ENCODE peak calls at places on chromosomes 11 and 22, in eight cellular contexts. One of them, this sample, is unnamed.

GRCh38 chr22:50548913-50549790 is 3.5 kb downstream of the KLHDC7B start:
- ATAC-seq in aorta: no peak
- ATAC-seq in left lung: no peak
- ATAC-seq in foreskin keratinocyte: no peak
- ATAC-seq in Right ventricle myocardium inferior: no peak
- ATAC-seq in activated naive CD4-positive, alpha-beta T cell treated with anti-CD3 and anti-CD28 coated beads, Interleukin-2, amount 50 U/mL, for 72 hours: peak
- ATAC-seq in Panc1: no peak
- ATAC-seq in lower lobe of right lung: peak
- ATAC-seq in this sample: no peak

GRCh38 chr11:125968363-125968762 is 22.5 kb downstream of the VSIG10L2 start:
- ATAC-seq in aorta: no peak
- ATAC-seq in left lung: peak
- ATAC-seq in foreskin keratinocyte: peak
- ATAC-seq in Right ventricle myocardium inferior: no peak
- ATAC-seq in activated naive CD4-positive, alpha-beta T cell treated with anti-CD3 and anti-CD28 coated beads, Interleukin-2, amount 50 U/mL, for 72 hours: no peak
- ATAC-seq in Panc1: no peak
- ATAC-seq in lower lobe of right lung: peak
- ATAC-seq in this sample: no peak

GRCh38 chr11:13668102-13668956 is at the start of gene FAR1:
- ATAC-seq in aorta: peak
- ATAC-seq in left lung: peak
- ATAC-seq in foreskin keratinocyte: peak
- ATAC-seq in Right ventricle myocardium inferior: peak
- ATAC-seq in activated naive CD4-positive, alpha-beta T cell treated with anti-CD3 and anti-CD28 coated beads, Interleukin-2, amount 50 U/mL, for 72 hours: peak
- ATAC-seq in Panc1: peak
- ATAC-seq in lower lobe of right lung: peak
- ATAC-seq in this sample: peak

GRCh38 chr22:37664249-37665101 is 6.0 kb downstream of the PDXP start:
- ATAC-seq in aorta: no peak
- ATAC-seq in left lung: no peak
- ATAC-seq in foreskin keratinocyte: no peak
- ATAC-seq in Right ventricle myocardium inferior: peak
- ATAC-seq in activated naive CD4-positive, alpha-beta T cell treated with anti-CD3 and anti-CD28 coated beads, Interleukin-2, amount 50 U/mL, for 72 hours: no peak
- ATAC-seq in Panc1: no peak
- ATAC-seq in lower lobe of right lung: no peak
- ATAC-seq in this sample: no peak

GRCh38 chr22:29206372-29207230 is 905 bp downstream of the EMID1 start:
- ATAC-seq in aorta: no peak
- ATAC-seq in left lung: no peak
- ATAC-seq in foreskin keratinocyte: no peak
- ATAC-seq in Right ventricle myocardium inferior: no peak
- ATAC-seq in activated naive CD4-positive, alpha-beta T cell treated with anti-CD3 and anti-CD28 coated beads, Interleukin-2, amount 50 U/mL, for 72 hours: no peak
- ATAC-seq in Panc1: no peak
- ATAC-seq in lower lobe of right lung: no peak
- ATAC-seq in this sample: no peak

GRCh38 chr22:38942702-38943101 is 14.7 kb upstream of the APOBEC3A start:
- ATAC-seq in aorta: no peak
- ATAC-seq in left lung: no peak
- ATAC-seq in foreskin keratinocyte: no peak
- ATAC-seq in Right ventricle myocardium inferior: no peak
- ATAC-seq in activated naive CD4-positive, alpha-beta T cell treated with anti-CD3 and anti-CD28 coated beads, Interleukin-2, amount 50 U/mL, for 72 hours: no peak
- ATAC-seq in Panc1: no peak
- ATAC-seq in lower lobe of right lung: no peak
- ATAC-seq in this sample: no peak

GRCh38 chr11:10996678-10997077 is 138.8 kb upstream of the ZBED5 start:
- ATAC-seq in aorta: no peak
- ATAC-seq in left lung: no peak
- ATAC-seq in foreskin keratinocyte: no peak
- ATAC-seq in Right ventricle myocardium inferior: no peak
- ATAC-seq in activated naive CD4-positive, alpha-beta T cell treated with anti-CD3 and anti-CD28 coated beads, Interleukin-2, amount 50 U/mL, for 72 hours: no peak
- ATAC-seq in Panc1: no peak
- ATAC-seq in lower lobe of right lung: no peak
- ATAC-seq in this sample: no peak

GRCh38 chr11:12599408-12600143 is 74.6 kb upstream of the TEAD1 start:
- ATAC-seq in aorta: peak
- ATAC-seq in left lung: peak
- ATAC-seq in foreskin keratinocyte: peak
- ATAC-seq in Right ventricle myocardium inferior: peak
- ATAC-seq in activated naive CD4-positive, alpha-beta T cell treated with anti-CD3 and anti-CD28 coated beads, Interleukin-2, amount 50 U/mL, for 72 hours: peak
- ATAC-seq in Panc1: peak
- ATAC-seq in lower lobe of right lung: peak
- ATAC-seq in this sample: peak

GRCh38 chr11:128235958-128236357 is 351.4 kb downstream of the ETS1 start:
- ATAC-seq in aorta: peak
- ATAC-seq in left lung: peak
- ATAC-seq in foreskin keratinocyte: no peak
- ATAC-seq in Right ventricle myocardium inferior: no peak
- ATAC-seq in activated naive CD4-positive, alpha-beta T cell treated with anti-CD3 and anti-CD28 coated beads, Interleukin-2, amount 50 U/mL, for 72 hours: no peak
- ATAC-seq in Panc1: no peak
- ATAC-seq in lower lobe of right lung: peak
- ATAC-seq in this sample: peak

GRCh38 chr11:13956988-13957387 is 5.5 kb upstream of the SPON1 start:
- ATAC-seq in aorta: no peak
- ATAC-seq in left lung: no peak
- ATAC-seq in foreskin keratinocyte: no peak
- ATAC-seq in Right ventricle myocardium inferior: no peak
- ATAC-seq in activated naive CD4-positive, alpha-beta T cell treated with anti-CD3 and anti-CD28 coated beads, Interleukin-2, amount 50 U/mL, for 72 hours: no peak
- ATAC-seq in Panc1: no peak
- ATAC-seq in lower lobe of right lung: no peak
- ATAC-seq in this sample: no peak

GRCh38 chr11:12356944-12357655 is 20.3 kb upstream of the PARVA start:
- ATAC-seq in aorta: no peak
- ATAC-seq in left lung: no peak
- ATAC-seq in foreskin keratinocyte: no peak
- ATAC-seq in Right ventricle myocardium inferior: no peak
- ATAC-seq in activated naive CD4-positive, alpha-beta T cell treated with anti-CD3 and anti-CD28 coated beads, Interleukin-2, amount 50 U/mL, for 72 hours: no peak
- ATAC-seq in Panc1: no peak
- ATAC-seq in lower lobe of right lung: no peak
- ATAC-seq in this sample: no peak

GRCh38 chr11:127275771-127276170 is 275.2 kb upstream of the KIRREL3 start:
- ATAC-seq in aorta: no peak
- ATAC-seq in left lung: no peak
- ATAC-seq in foreskin keratinocyte: peak
- ATAC-seq in Right ventricle myocardium inferior: no peak
- ATAC-seq in activated naive CD4-positive, alpha-beta T cell treated with anti-CD3 and anti-CD28 coated beads, Interleukin-2, amount 50 U/mL, for 72 hours: no peak
- ATAC-seq in Panc1: no peak
- ATAC-seq in lower lobe of right lung: no peak
- ATAC-seq in this sample: no peak

GRCh38 chr11:46505741-46506485 is 87.9 kb downstream of the AMBRA1 start:
- ATAC-seq in aorta: no peak
- ATAC-seq in left lung: no peak
- ATAC-seq in foreskin keratinocyte: no peak
- ATAC-seq in Right ventricle myocardium inferior: peak
- ATAC-seq in activated naive CD4-positive, alpha-beta T cell treated with anti-CD3 and anti-CD28 coated beads, Interleukin-2, amount 50 U/mL, for 72 hours: no peak
- ATAC-seq in Panc1: no peak
- ATAC-seq in lower lobe of right lung: peak
- ATAC-seq in this sample: no peak

GRCh38 chr22:35634981-35635540 is 13.2 kb upstream of the APOL6 start:
- ATAC-seq in aorta: no peak
- ATAC-seq in left lung: no peak
- ATAC-seq in foreskin keratinocyte: no peak
- ATAC-seq in Right ventricle myocardium inferior: no peak
- ATAC-seq in activated naive CD4-positive, alpha-beta T cell treated with anti-CD3 and anti-CD28 coated beads, Interleukin-2, amount 50 U/mL, for 72 hours: no peak
- ATAC-seq in Panc1: no peak
- ATAC-seq in lower lobe of right lung: no peak
- ATAC-seq in this sample: no peak

GRCh38 chr11:82996966-82997606 is 74.6 kb downstream of the RAB30 start:
- ATAC-seq in aorta: no peak
- ATAC-seq in left lung: no peak
- ATAC-seq in foreskin keratinocyte: peak
- ATAC-seq in Right ventricle myocardium inferior: no peak
- ATAC-seq in activated naive CD4-positive, alpha-beta T cell treated with anti-CD3 and anti-CD28 coated beads, Interleukin-2, amount 50 U/mL, for 72 hours: peak
- ATAC-seq in Panc1: peak
- ATAC-seq in lower lobe of right lung: no peak
- ATAC-seq in this sample: no peak

GRCh38 chr11:12818333-12819015 is 144.3 kb downstream of the TEAD1 start:
- ATAC-seq in aorta: no peak
- ATAC-seq in left lung: no peak
- ATAC-seq in foreskin keratinocyte: peak
- ATAC-seq in Right ventricle myocardium inferior: no peak
- ATAC-seq in activated naive CD4-positive, alpha-beta T cell treated with anti-CD3 and anti-CD28 coated beads, Interleukin-2, amount 50 U/mL, for 72 hours: no peak
- ATAC-seq in Panc1: no peak
- ATAC-seq in lower lobe of right lung: no peak
- ATAC-seq in this sample: no peak

GRCh38 chr11:69259072-69259471 is 34.9 kb upstream of the MYEOV start:
- ATAC-seq in aorta: no peak
- ATAC-seq in left lung: no peak
- ATAC-seq in foreskin keratinocyte: no peak
- ATAC-seq in Right ventricle myocardium inferior: no peak
- ATAC-seq in activated naive CD4-positive, alpha-beta T cell treated with anti-CD3 and anti-CD28 coated beads, Interleukin-2, amount 50 U/mL, for 72 hours: no peak
- ATAC-seq in Panc1: no peak
- ATAC-seq in lower lobe of right lung: no peak
- ATAC-seq in this sample: no peak

GRCh38 chr11:100789500-100789899 is 102.4 kb downstream of the ARHGAP42 start:
- ATAC-seq in aorta: peak
- ATAC-seq in left lung: no peak
- ATAC-seq in foreskin keratinocyte: peak
- ATAC-seq in Right ventricle myocardium inferior: no peak
- ATAC-seq in activated naive CD4-positive, alpha-beta T cell treated with anti-CD3 and anti-CD28 coated beads, Interleukin-2, amount 50 U/mL, for 72 hours: no peak
- ATAC-seq in Panc1: peak
- ATAC-seq in lower lobe of right lung: no peak
- ATAC-seq in this sample: peak

GRCh38 chr11:75341583-75341982 is 9.9 kb downstream of the ARRB1 start:
- ATAC-seq in aorta: no peak
- ATAC-seq in left lung: peak
- ATAC-seq in foreskin keratinocyte: no peak
- ATAC-seq in Right ventricle myocardium inferior: no peak
- ATAC-seq in activated naive CD4-positive, alpha-beta T cell treated with anti-CD3 and anti-CD28 coated beads, Interleukin-2, amount 50 U/mL, for 72 hours: no peak
- ATAC-seq in Panc1: peak
- ATAC-seq in lower lobe of right lung: no peak
- ATAC-seq in this sample: peak

GRCh38 chr11:134036484-134037092 is 32.3 kb upstream of the JAM3 start:
- ATAC-seq in aorta: peak
- ATAC-seq in left lung: peak
- ATAC-seq in foreskin keratinocyte: no peak
- ATAC-seq in Right ventricle myocardium inferior: no peak
- ATAC-seq in activated naive CD4-positive, alpha-beta T cell treated with anti-CD3 and anti-CD28 coated beads, Interleukin-2, amount 50 U/mL, for 72 hours: peak
- ATAC-seq in Panc1: no peak
- ATAC-seq in lower lobe of right lung: peak
- ATAC-seq in this sample: peak

GRCh38 chr11:123491241-123491640 is 61.2 kb downstream of the GRAMD1B start:
- ATAC-seq in aorta: no peak
- ATAC-seq in left lung: no peak
- ATAC-seq in foreskin keratinocyte: no peak
- ATAC-seq in Right ventricle myocardium inferior: no peak
- ATAC-seq in activated naive CD4-positive, alpha-beta T cell treated with anti-CD3 and anti-CD28 coated beads, Interleukin-2, amount 50 U/mL, for 72 hours: no peak
- ATAC-seq in Panc1: no peak
- ATAC-seq in lower lobe of right lung: no peak
- ATAC-seq in this sample: no peak

GRCh38 chr11:94516725-94517124 is 4.5 kb downstream of the C11orf97 start:
- ATAC-seq in aorta: no peak
- ATAC-seq in left lung: no peak
- ATAC-seq in foreskin keratinocyte: no peak
- ATAC-seq in Right ventricle myocardium inferior: no peak
- ATAC-seq in activated naive CD4-positive, alpha-beta T cell treated with anti-CD3 and anti-CD28 coated beads, Interleukin-2, amount 50 U/mL, for 72 hours: no peak
- ATAC-seq in Panc1: no peak
- ATAC-seq in lower lobe of right lung: no peak
- ATAC-seq in this sample: no peak

GRCh38 chr11:115503083-115503885 is 931 bp downstream of the CADM1 start:
- ATAC-seq in aorta: peak
- ATAC-seq in left lung: peak
- ATAC-seq in foreskin keratinocyte: peak
- ATAC-seq in Right ventricle myocardium inferior: peak
- ATAC-seq in activated naive CD4-positive, alpha-beta T cell treated with anti-CD3 and anti-CD28 coated beads, Interleukin-2, amount 50 U/mL, for 72 hours: no peak
- ATAC-seq in Panc1: peak
- ATAC-seq in lower lobe of right lung: peak
- ATAC-seq in this sample: peak